ENCODE peak calls at places on chromosomes 5 and 9, in five cellular contexts. B, K, E, V and W are unnamed samples. For H3K27me3 and H3K4me1, the result is how much of the 10 kb centered on the place peaks cover.

GRCh38 chr9:84385357-84386040 is 44.9 kb upstream of the SLC28A3 start:
- DNase-seq in B (no peak), K (no peak), E (no peak), V (no peak), W (no peak)

GRCh38 chr5:160507181-160507811 is 85.6 kb downstream of the PTTG1 start:
- DNase-seq in B (no peak), K (no peak), E (no peak), V (no peak), W (no peak)

GRCh38 chr5:180605554-180606214 is 14.4 kb upstream of the SCGB3A1 start:
- DNase-seq in B (no peak), K (no peak), E (no peak), V (peak), W (peak)

GRCh38 chr9:123749580-123750202 is 180.2 kb downstream of the DENND1A start:
- DNase-seq in B (no peak), K (no peak), E (no peak), V (no peak), W (no peak)

GRCh38 chr5:146466521-146467349 is 19.6 kb downstream of the TCERG1 start:
- DNase-seq in B (no peak), K (no peak), E (no peak), V (no peak), W (no peak)

GRCh38 chr5:112895682-112896081 is 26.3 kb downstream of the REEP5 start:
- DNase-seq in B (no peak), K (no peak), E (peak), V (no peak), W (no peak)

GRCh38 chr9:132018957-132019405 is 60.7 kb downstream of the MED27 start:
- DNase-seq in B (no peak), K (no peak), E (no peak), V (no peak), W (no peak)

GRCh38 chr5:161547573-161548471 is 1.3 kb upstream of the GABRB2 start:
- DNase-seq in B (no peak), K (no peak), E (peak), V (no peak), W (no peak)

GRCh38 chr9:113456235-113456634 is 7.3 kb upstream of the RGS3 start:
- DNase-seq in B (no peak), K (no peak), E (no peak), V (no peak), W (no peak)

GRCh38 chr5:54390015-54390414 is 65.5 kb upstream of the HSPB3 start:
- DNase-seq in B (no peak), K (no peak), E (no peak), V (no peak), W (no peak)

GRCh38 chr9:14722391-14723035 is at the start of gene CER1:
- DNase-seq in B (no peak), K (no peak), E (no peak), V (no peak), W (no peak)

DNA sequence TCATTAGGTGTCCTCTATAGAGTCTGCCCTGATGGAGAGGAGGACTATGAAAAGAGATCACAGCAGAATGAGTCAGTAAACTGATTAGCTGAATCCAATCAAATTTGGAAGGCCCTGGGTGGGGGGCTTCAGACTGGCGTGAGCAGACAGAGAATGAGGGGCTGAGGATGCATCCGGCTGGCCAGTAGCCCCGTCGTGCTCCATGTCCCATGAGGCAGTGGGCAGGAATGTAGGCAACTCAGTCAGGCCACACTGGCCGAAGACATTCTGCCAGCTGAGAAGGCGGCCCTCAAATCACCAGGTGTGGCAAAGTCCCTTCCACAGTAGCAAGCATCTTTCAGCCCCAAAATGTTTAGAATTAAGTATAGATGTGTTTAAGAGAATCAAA is 25.7 kb upstream of the LAMC3 start:
- DNase-seq in B (no peak), K (no peak), E (no peak), V (no peak), W (no peak)
- H3K27me3 ChIP-seq in B (under half), K (under half), E (under half), V (under half), W (under half)

GRCh38 chr5:42984307-42984706 is 55.8 kb downstream of the ANXA2R start:
- DNase-seq in B (no peak), K (no peak), E (no peak), V (no peak), W (peak)

GRCh38 chr5:42985129-42986037 is 54.7 kb downstream of the ANXA2R start:
- DNase-seq in B (no peak), K (no peak), E (no peak), V (no peak), W (no peak)

DNA sequence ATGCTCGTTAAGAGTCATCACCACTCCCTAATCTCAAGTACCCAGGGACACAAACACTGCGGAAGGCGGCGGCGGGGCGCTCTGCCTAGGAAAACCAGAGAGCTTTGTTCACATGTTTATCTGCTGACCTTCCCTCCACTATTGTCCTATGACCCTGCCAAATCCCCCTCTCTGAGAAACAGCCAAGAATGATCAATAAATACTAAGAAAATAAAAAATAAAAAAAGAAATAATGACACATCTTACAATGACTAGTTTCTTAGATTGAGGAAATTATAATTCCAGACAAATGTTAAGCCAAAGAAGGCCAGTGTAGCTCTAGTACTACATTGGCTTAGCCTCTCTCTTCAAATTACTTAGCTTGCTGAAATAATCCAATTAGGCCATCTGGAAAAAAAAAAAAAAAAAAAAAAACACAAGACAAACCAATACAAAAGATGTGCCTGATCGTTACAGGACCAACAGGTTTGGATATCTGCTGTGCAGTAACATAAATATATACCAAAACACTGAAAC is 58.0 kb downstream of the ANXA2R start:
- DNase-seq in B (no peak), K (no peak), E (no peak), V (no peak), W (peak)
- H3K4me3 ChIP-seq in B (no peak), K (no peak), E (no peak), V (no peak), W (no peak)

DNA sequence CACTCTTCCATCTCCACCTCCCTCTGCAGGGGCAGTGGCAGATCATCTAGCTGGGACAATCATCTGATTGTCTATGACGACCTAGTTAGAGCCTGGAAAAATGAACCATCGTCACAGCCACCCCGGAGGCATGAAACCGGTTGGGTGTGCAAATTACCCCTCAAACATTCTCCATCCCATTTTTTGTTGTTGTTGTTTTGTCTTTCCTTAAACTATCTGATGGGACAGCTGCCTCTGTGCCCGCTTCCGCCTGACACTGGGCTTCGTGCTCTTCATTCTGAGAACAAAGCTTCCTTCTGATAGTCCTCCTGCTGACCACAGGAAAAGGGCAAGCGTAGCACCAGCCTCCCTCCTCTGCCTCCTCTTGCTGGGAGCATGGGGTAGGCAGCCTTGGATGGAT is 7.0 kb upstream of the NDST1 start:
- DNase-seq in B (no peak), K (no peak), E (no peak), V (no peak), W (no peak)
- H3K4me1 ChIP-seq in B (half or more), K (under half), E (half or more), V (half or more), W (under half)

GRCh38 chr5:175124251-175124813 is 319.6 kb downstream of the DRD1 start:
- DNase-seq in B (no peak), K (no peak), E (no peak), V (no peak), W (no peak)
- H3K27me3 ChIP-seq in B (under half), K (under half), E (under half), V (under half), W (under half)

GRCh38 chr9:119951591-119951990 is 582.4 kb upstream of the BRINP1 start:
- DNase-seq in B (no peak), K (no peak), E (no peak), V (no peak), W (no peak)
- H3K4me3 ChIP-seq in B (no peak), K (no peak), E (no peak), V (no peak), W (no peak)

DNA sequence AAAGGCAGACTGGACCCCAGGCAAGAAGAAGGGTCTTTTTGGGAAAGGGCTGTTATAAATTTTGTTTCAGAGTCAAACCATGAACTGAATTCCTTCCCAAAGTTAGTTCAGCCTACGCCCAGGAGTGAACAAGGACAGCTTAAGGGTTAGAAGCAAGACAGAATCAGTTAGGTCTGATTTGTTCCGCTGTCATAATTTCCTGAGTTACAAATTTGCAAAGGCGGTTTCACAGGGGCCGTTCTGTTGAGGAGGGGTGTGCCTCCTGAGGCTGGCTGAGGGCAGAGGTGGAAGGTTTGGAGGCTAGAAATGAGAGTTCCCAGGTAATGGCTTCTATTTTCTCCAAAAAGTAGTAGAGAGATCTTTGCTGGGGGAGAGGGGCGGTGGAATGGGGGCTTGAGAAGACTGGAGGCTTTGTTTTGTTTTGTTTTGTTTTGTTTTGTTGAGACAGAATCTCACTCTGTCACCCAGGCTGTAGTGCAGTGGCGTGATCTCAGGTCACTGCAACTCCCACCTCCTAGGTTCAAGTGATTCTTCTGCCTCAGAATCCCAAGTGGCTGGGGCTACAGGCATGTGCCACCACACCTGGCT is 4.1 kb upstream of the CERCAM start:
- DNase-seq in B (no peak), K (no peak), E (no peak), V (no peak), W (no peak)
- H3K4me1 ChIP-seq in B (under half), K (under half), E (under half), V (under half), W (under half)

GRCh38 chr5:173283318-173284288 is 44.6 kb downstream of the STC2 start:
- DNase-seq in B (peak), K (peak), E (peak), V (peak), W (peak)
- H3K27me3 ChIP-seq in B (under half), K (under half), E (under half), V (half or more), W (under half)

DNA sequence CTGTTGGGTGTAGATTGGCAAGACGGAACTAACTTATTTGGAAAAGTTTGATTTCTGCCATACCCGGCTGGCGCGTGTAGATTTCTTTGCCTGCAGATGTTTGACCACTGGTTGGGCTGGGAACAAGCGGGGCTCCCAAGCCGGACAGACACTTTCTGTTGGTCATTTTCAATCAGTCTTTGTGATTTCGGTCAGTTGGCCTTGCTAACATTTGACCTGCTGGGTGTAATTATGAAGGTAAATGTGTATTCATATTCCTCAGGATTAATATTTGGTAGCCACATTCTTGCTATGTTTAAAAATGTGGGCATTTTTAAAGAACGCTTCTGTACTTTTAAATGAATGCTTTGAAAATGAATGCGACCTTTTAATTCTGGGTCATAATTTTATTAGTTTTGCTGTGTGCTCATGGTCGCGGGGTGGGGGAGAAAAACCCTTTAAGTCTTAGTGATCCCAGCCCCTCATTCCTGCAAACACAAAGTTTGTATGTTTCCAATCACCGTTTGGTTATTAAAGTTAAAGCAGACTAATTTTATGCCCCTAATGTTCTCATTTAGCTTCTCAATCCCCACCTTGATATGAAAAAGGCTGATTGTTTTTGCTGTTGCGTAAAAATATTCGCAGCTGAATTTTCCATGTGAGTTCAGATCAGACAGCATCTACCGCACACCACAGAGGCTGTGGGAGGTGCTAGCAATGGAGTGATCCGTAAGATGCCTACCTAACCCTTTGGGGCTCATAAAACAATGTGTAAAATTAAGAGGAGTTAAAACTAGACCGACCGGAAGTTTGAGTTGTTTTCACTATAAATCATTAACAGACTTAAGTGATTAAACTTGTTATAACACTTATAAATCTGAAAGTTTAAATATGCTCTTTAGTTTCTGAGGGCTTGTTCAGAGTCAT is 1.5 kb downstream of the RASGRF2 start:
- DNase-seq in B (no peak), K (no peak), E (no peak), V (no peak), W (no peak)
- H3K4me3 ChIP-seq in B (peak), K (peak), E (peak), V (peak), W (no peak)